ENCODE peak calls at places on chromosomes 11 and 22, in six cellular contexts. K, M, R, G, W and F are unnamed samples.

GRCh38 chr11:124075841-124076571 is 34.9 kb upstream of the OR10G7 start:
- DNase-seq in K (no peak), G (no peak), W (peak), M (no peak), R (no peak), F (peak)

GRCh38 chr11:86497310-86497709 is 122.6 kb downstream of the CCDC81 start:
- DNase-seq in G (no peak), R (no peak), K (no peak), M (no peak), W (no peak), F (no peak)

GRCh38 chr22:44497904-44498242 is at the start of gene RTL6:
- DNase-seq in W (no peak), M (no peak), R (no peak), K (no peak), G (no peak), F (no peak)

GRCh38 chr11:1871531-1871930 is 18.6 kb downstream of the LSP1 start:
- DNase-seq in K (no peak), W (no peak), R (no peak), G (no peak), M (no peak), F (no peak)

GRCh38 chr22:28408702-28409101 is 270.9 kb downstream of the TTC28 start:
- DNase-seq in R (no peak), K (no peak), G (no peak), W (no peak), M (no peak), F (no peak)

GRCh38 chr11:125141686-125142535 is 22.6 kb upstream of the PKNOX2 start:
- DNase-seq in G (peak), R (no peak), M (peak), K (peak), W (peak), F (peak)

GRCh38 chr22:30453731-30454510 is 17.9 kb downstream of the SEC14L3 start:
- DNase-seq in G (no peak), K (no peak), R (no peak), W (no peak), M (peak), F (no peak)

GRCh38 chr11:987671-988070 is 48.8 kb downstream of the MUC6 start:
- DNase-seq in M (no peak), R (no peak), K (no peak), W (no peak), G (no peak), F (no peak)

GRCh38 chr22:44538071-44538470 is 40.0 kb upstream of the RTL6 start:
- DNase-seq in R (no peak), W (no peak), M (no peak), K (no peak), G (no peak), F (no peak)

GRCh38 chr11:20621679-20622078 is 22.3 kb downstream of the SLC6A5 start:
- DNase-seq in R (no peak), K (no peak), G (no peak), M (no peak), W (peak), F (peak)

GRCh38 chr22:36131907-36132306 is 28.6 kb downstream of the APOL3 start:
- DNase-seq in G (no peak), W (no peak), R (no peak), K (no peak), M (no peak), F (no peak)

GRCh38 chr11:128399722-128400121 is 187.6 kb downstream of the ETS1 start:
- DNase-seq in K (no peak), W (no peak), G (no peak), R (no peak), M (no peak), F (no peak)

GRCh38 chr22:29443861-29444431 is 5.6 kb downstream of the RFPL1 start:
- DNase-seq in G (no peak), W (no peak), K (no peak), M (no peak), R (no peak), F (no peak)

GRCh38 chr22:42321908-42322561 is 51.6 kb upstream of the TCF20 start:
- DNase-seq in K (no peak), M (no peak), R (no peak), G (no peak), W (no peak), F (no peak)

GRCh38 chr11:35549787-35550186 is 24.4 kb upstream of the PAMR1 start:
- DNase-seq in M (no peak), G (no peak), K (peak), W (no peak), R (no peak), F (no peak)

GRCh38 chr22:25447067-25447688 is 117.3 kb upstream of the GRK3 start:
- DNase-seq in G (no peak), W (no peak), K (no peak), R (peak), M (no peak), F (no peak)

GRCh38 chr11:8809605-8810272 is 101.2 kb upstream of the AKIP1 start:
- DNase-seq in M (no peak), W (no peak), G (no peak), K (no peak), R (no peak), F (no peak)

GRCh38 chr22:35311551-35311999 is 11.9 kb downstream of the TOM1 start:
- DNase-seq in R (no peak), M (no peak), G (no peak), W (no peak), K (no peak), F (no peak)

GRCh38 chr22:22857607-22858558 is 29.7 kb upstream of the IGLL5 start:
- DNase-seq in M (no peak), R (no peak), W (no peak), G (no peak), K (no peak), F (no peak)

GRCh38 chr11:18727499-18728236 is 1.7 kb upstream of the IGSF22 start:
- DNase-seq in K (peak), G (peak), R (no peak), M (no peak), W (peak), F (peak)

GRCh38 chr11:123184531-123184930 is 10.5 kb downstream of the CLMP start:
- DNase-seq in G (no peak), R (no peak), M (no peak), W (no peak), K (no peak), F (no peak)

GRCh38 chr11:36818410-36818809 is 220.4 kb upstream of the RAG2 start:
- DNase-seq in R (no peak), M (no peak), G (no peak), W (no peak), K (no peak), F (peak)

GRCh38 chr11:933002-933820 is 7.5 kb downstream of the AP2A2 start:
- DNase-seq in M (no peak), R (no peak), G (no peak), W (no peak), K (no peak), F (no peak)

GRCh38 chr11:69892986-69893555 is 73.9 kb upstream of the FGF3 start:
- DNase-seq in R (peak), G (no peak), W (peak), K (no peak), M (no peak), F (no peak)

GRCh38 chr11:30046211-30046945 is 29.5 kb upstream of the KCNA4 start:
- DNase-seq in M (no peak), W (peak), G (no peak), R (no peak), K (no peak), F (peak)

GRCh38 chr11:47051217-47051616 is 114.7 kb downstream of the CSTPP1 start:
- DNase-seq in M (no peak), R (no peak), W (no peak), G (no peak), K (no peak), F (no peak)

GRCh38 chr22:47888807-47889206 is 1126.4 kb downstream of the TBC1D22A start:
- DNase-seq in R (no peak), G (no peak), W (no peak), M (no peak), K (no peak), F (no peak)

GRCh38 chr11:14894657-14895598 is 2.9 kb upstream of the CYP2R1 start:
- DNase-seq in R (no peak), K (no peak), W (no peak), G (no peak), M (no peak), F (no peak)

GRCh38 chr11:111770581-111771134 is 4.5 kb upstream of the PPP2R1B start:
- DNase-seq in M (no peak), W (no peak), G (no peak), R (no peak), K (no peak), F (no peak)

GRCh38 chr11:59076876-59077571 is 9.1 kb upstream of the GLYATL1B start:
- DNase-seq in K (no peak), R (no peak), G (no peak), M (peak), W (no peak), F (no peak)

GRCh38 chr11:35347921-35348331 is 71.4 kb downstream of the SLC1A2 start:
- DNase-seq in W (no peak), R (no peak), K (no peak), M (no peak), G (no peak), F (peak)

GRCh38 chr11:74687237-74688005 is 43.8 kb downstream of the CHRDL2 start:
- DNase-seq in W (no peak), K (no peak), G (no peak), M (no peak), R (no peak), F (no peak)

GRCh38 chr11:126115253-126115540 is 52.5 kb upstream of the CDON start:
- DNase-seq in R (peak), M (no peak), W (no peak), G (no peak), K (no peak), F (no peak)

GRCh38 chr11:65421204-65422103 is 1.1 kb upstream of the NEAT1 start:
- DNase-seq in M (peak), G (peak), R (peak), K (no peak), W (no peak), F (peak)

GRCh38 chr11:61961570-61962212 is 5.7 kb downstream of the FTH1 start:
- DNase-seq in R (no peak), K (no peak), W (no peak), G (no peak), M (no peak), F (no peak)

GRCh38 chr11:48099916-48100446 is 116.6 kb upstream of the OR4B1 start:
- DNase-seq in K (no peak), M (no peak), G (no peak), W (no peak), R (no peak), F (no peak)

GRCh38 chr11:6927030-6927617 is 898 bp downstream of the ZNF215 start:
- DNase-seq in R (no peak), G (no peak), K (no peak), W (no peak), M (no peak), F (no peak)

GRCh38 chr22:29798318-29798717 is 31.1 kb downstream of the UQCR10 start:
- DNase-seq in R (no peak), W (no peak), K (no peak), G (no peak), M (no peak), F (no peak)

GRCh38 chr22:47023871-47024270 is 261.4 kb downstream of the TBC1D22A start:
- DNase-seq in R (no peak), G (no peak), W (no peak), K (no peak), M (no peak), F (no peak)